ENCODE peak calls at places on chromosomes 16 and 17, in nine cellular contexts. K is astrocyte of the cerebellum, X is DMS153, J is SK-MEL-5, Q is NCI-H1930, O is WERI-Rb-1, T is AG09319, C is BJ, V is C1 segment of cervical spinal cord. U is an unnamed sample.

GRCh38 chr17:6467567-6467966 is 23.3 kb downstream of the PIMREG start:
- DNase-seq in J (no peak), O (no peak), T (no peak), Q (no peak), C (no peak), X (no peak), K (no peak), V (no peak), U (no peak)

GRCh38 chr16:57651344-57652333 is 16.5 kb upstream of the ADGRG3 start:
- DNase-seq in O (peak), X (no peak), C (no peak), Q (no peak), K (no peak), J (no peak), T (no peak), V (no peak), U (no peak)

GRCh38 chr17:79915850-79916430 is 76.7 kb upstream of the CBX4 start:
- DNase-seq in Q (peak), X (no peak), J (peak), O (peak), T (no peak), K (no peak), V (no peak), C (no peak), U (no peak)

GRCh38 chr17:74452027-74452840 is 14.2 kb upstream of the CD300A start:
- DNase-seq in O (no peak), X (peak), T (no peak), J (no peak), K (no peak), C (no peak), V (no peak), Q (no peak), U (no peak)

GRCh38 chr16:85687651-85688471 is 893 bp downstream of the GINS2 start:
- DNase-seq in T (no peak), X (no peak), Q (no peak), J (no peak), O (no peak), C (no peak), V (no peak), K (no peak), U (no peak)

GRCh38 chr17:79252886-79253285 is 178.3 kb downstream of the ENGASE start:
- DNase-seq in J (no peak), T (no peak), O (no peak), Q (no peak), C (no peak), X (no peak), K (no peak), V (no peak), U (no peak)

GRCh38 chr17:68101992-68102758 is 66.6 kb downstream of the KPNA2 start:
- DNase-seq in Q (no peak), V (no peak), K (no peak), X (no peak), J (no peak), O (peak), C (no peak), T (no peak), U (no peak)

GRCh38 chr17:700504-701094 is 14.0 kb downstream of the VPS53 start:
- DNase-seq in T (no peak), X (no peak), C (no peak), Q (no peak), O (no peak), V (no peak), K (no peak), J (peak), U (no peak)

GRCh38 chr17:73624496-73624988 is 19.7 kb downstream of the SDK2 start:
- DNase-seq in J (no peak), C (no peak), X (no peak), T (no peak), O (peak), V (no peak), K (no peak), Q (no peak), U (no peak)

GRCh38 chr17:80457236-80457856 is 19.1 kb downstream of the NPTX1 start:
- DNase-seq in J (no peak), C (no peak), V (no peak), O (no peak), K (no peak), T (no peak), Q (no peak), X (no peak), U (no peak)

GRCh38 chr16:68069511-68070248 is 15.5 kb upstream of the NFATC3 start:
- DNase-seq in K (no peak), C (no peak), J (no peak), Q (no peak), T (no peak), O (peak), X (peak), V (no peak), U (no peak)

GRCh38 chr16:57987441-57988177 is 12.9 kb downstream of the ZNF319 start:
- DNase-seq in C (no peak), O (no peak), V (no peak), X (no peak), Q (no peak), K (no peak), T (no peak), J (no peak), U (no peak)

GRCh38 chr17:17387461-17388362 is 84.5 kb downstream of the NT5M start:
- DNase-seq in C (no peak), J (no peak), Q (no peak), O (peak), T (no peak), X (peak), K (no peak), V (no peak), U (no peak)

GRCh38 chr16:84730406-84731106 is 30.8 kb downstream of the USP10 start:
- DNase-seq in Q (no peak), J (peak), X (peak), O (no peak), V (no peak), C (peak), T (peak), K (peak), U (peak)

GRCh38 chr17:50618300-50618699 is 16.4 kb upstream of the ABCC3 start:
- DNase-seq in C (no peak), X (no peak), O (no peak), J (no peak), Q (no peak), V (no peak), K (no peak), T (no peak), U (no peak)

GRCh38 chr17:82491533-82491932 is 28.0 kb upstream of the FOXK2 start:
- DNase-seq in C (no peak), Q (no peak), X (no peak), T (no peak), K (no peak), O (no peak), V (no peak), J (no peak), U (no peak)

GRCh38 chr17:48547839-48548686 is 3.2 kb upstream of the HOXB2 start:
- DNase-seq in X (no peak), Q (peak), K (peak), J (no peak), C (no peak), V (no peak), T (no peak), O (no peak), U (no peak)

GRCh38 chr17:6654816-6655731 is 3.5 kb downstream of the C17orf100 start:
- DNase-seq in V (no peak), T (no peak), K (no peak), X (no peak), J (no peak), O (no peak), C (no peak), Q (peak), U (no peak)

GRCh38 chr17:38577645-38578173 is 28.0 kb downstream of the SRCIN1 start:
- DNase-seq in K (no peak), O (no peak), J (no peak), Q (no peak), X (no peak), V (no peak), T (no peak), C (no peak), U (no peak)

GRCh38 chr17:66531826-66532439 is 229.5 kb downstream of the PRKCA start:
- DNase-seq in C (no peak), T (no peak), Q (no peak), O (no peak), J (no peak), V (no peak), K (no peak), X (no peak), U (no peak)

GRCh38 chr17:39677581-39678339 is 9.5 kb downstream of the PNMT start:
- DNase-seq in X (no peak), K (no peak), C (no peak), T (no peak), O (peak), J (no peak), Q (no peak), V (no peak), U (no peak)

GRCh38 chr16:11989238-11990160 is 13.0 kb downstream of the SNX29 start:
- DNase-seq in O (peak), T (no peak), V (peak), C (no peak), Q (no peak), K (no peak), X (no peak), J (no peak), U (no peak)

GRCh38 chr16:56689171-56689570 is 6.9 kb downstream of the MT1X start:
- DNase-seq in Q (no peak), C (no peak), T (no peak), X (no peak), K (no peak), O (no peak), J (no peak), V (no peak), U (no peak)

GRCh38 chr17:10384175-10384574 is 11.4 kb upstream of the MYH13 start:
- DNase-seq in T (no peak), J (no peak), V (no peak), O (no peak), X (no peak), Q (no peak), K (no peak), C (no peak), U (no peak)

GRCh38 chr17:28097901-28098300 is 55.4 kb downstream of the NLK start:
- DNase-seq in K (no peak), T (no peak), J (no peak), Q (no peak), O (no peak), V (no peak), X (no peak), C (no peak), U (no peak)

GRCh38 chr17:42438600-42439567 is 15.8 kb upstream of the CAVIN1 start:
- DNase-seq in T (no peak), Q (peak), O (peak), C (no peak), X (no peak), V (no peak), K (no peak), J (peak), U (no peak)